ENCODE peak calls at places on chromosomes 16 and 17, in seven cellular contexts. I is stimulated activated naive B cell treated with anti-CD40 and anti-IgM and Interleukin-4, amounts not matched to agents 10 μg/mL and 1 μg/mL and 100 μg/mL, for 72 hours; F is EL; P is fibroblast of pulmonary artery; A is COR-L47; U is effector CD4-positive, alpha-beta T cell; M is NCI-H2171. O is an unnamed sample.

GRCh38 chr16:9929313-9929712 is 252.9 kb downstream of the GRIN2A start:
- DNase-seq in I (no peak), F (no peak), P (no peak), A (no peak), U (no peak), M (no peak), O (no peak)

GRCh38 chr17:70144260-70144846 is 25.0 kb upstream of the KCNJ2 start:
- DNase-seq in I (no peak), F (peak; percentile 39), P (peak; percentile 65), A (no peak), U (no peak), M (peak; percentile 9), O (no peak)

GRCh38 chr17:8016632-8017424 is 14.4 kb downstream of the GUCY2D start:
- DNase-seq in I (no peak), F (peak; percentile 55), P (peak; percentile 56), A (no peak), U (peak; percentile 22), M (no peak), O (no peak)

GRCh38 chr17:31597646-31598387 is 206.3 kb downstream of the RAB11FIP4 start:
- DNase-seq in I (no peak), F (no peak), P (no peak), A (no peak), U (no peak), M (no peak), O (no peak)

GRCh38 chr16:27470567-27471431 is 68.8 kb downstream of the IL21R start:
- DNase-seq in I (no peak), F (peak; percentile 82), P (peak; percentile 69), A (no peak), U (no peak), M (no peak), O (no peak)

GRCh38 chr17:1673041-1673790 is 11.5 kb downstream of the PRPF8 start:
- DNase-seq in I (no peak), F (no peak), P (no peak), A (no peak), U (peak; percentile 14), M (no peak), O (no peak)

GRCh38 chr16:75244844-75245758 is 6.3 kb downstream of the BCAR1 start:
- DNase-seq in I (no peak), F (peak; percentile 99), P (peak; percentile 98), A (no peak), U (no peak), M (no peak), O (no peak)

GRCh38 chr16:85167589-85168537 is 55.6 kb upstream of the CIBAR2 start:
- DNase-seq in I (no peak), F (no peak), P (no peak), A (no peak), U (no peak), M (no peak), O (no peak)

GRCh38 chr17:4389079-4389478 is 22.6 kb upstream of the UBE2G1 start:
- DNase-seq in I (no peak), F (no peak), P (no peak), A (no peak), U (no peak), M (no peak), O (no peak)

GRCh38 chr17:28469376-28469775 is 4.1 kb upstream of the SLC13A2 start:
- DNase-seq in I (no peak), F (no peak), P (no peak), A (no peak), U (no peak), M (no peak), O (no peak)

GRCh38 chr17:9371019-9371418 is 204.6 kb downstream of the STX8 start:
- DNase-seq in I (no peak), F (peak; percentile 77), P (peak; percentile 89), A (peak; percentile 63), U (no peak), M (no peak), O (peak; percentile 35)

GRCh38 chr16:89268987-89269735 is 51.7 kb downstream of the ZNF778 start:
- DNase-seq in I (no peak), F (peak; percentile 61), P (peak; percentile 69), A (no peak), U (no peak), M (no peak), O (no peak)

GRCh38 chr17:36592316-36592710 is 634 bp downstream of the DHRS11 start:
- DNase-seq in I (no peak), F (peak; percentile 60), P (no peak), A (no peak), U (no peak), M (no peak), O (no peak)

GRCh38 chr17:1829189-1829578 is 518 bp downstream of the SMYD4 start:
- DNase-seq in I (no peak), F (peak; percentile 19), P (peak; percentile 14), A (no peak), U (no peak), M (peak; percentile 46), O (no peak)

GRCh38 chr16:81158964-81159363 is 62.8 kb upstream of the GCSH start:
- DNase-seq in I (no peak), F (no peak), P (no peak), A (no peak), U (no peak), M (no peak), O (no peak)

GRCh38 chr17:39099686-39100293 is 51.6 kb downstream of the PLXDC1 start:
- DNase-seq in I (no peak), F (no peak), P (peak; percentile 89), A (no peak), U (no peak), M (peak; percentile 90), O (no peak)

GRCh38 chr17:57881783-57882291 is 32.0 kb upstream of the MRPS23 start:
- DNase-seq in I (no peak), F (no peak), P (no peak), A (no peak), U (no peak), M (no peak), O (no peak)

GRCh38 chr17:47987240-47987835 is 16.4 kb downstream of the CDK5RAP3 start:
- DNase-seq in I (no peak), F (peak; percentile 22), P (no peak), A (no peak), U (no peak), M (no peak), O (no peak)

O was measured in keratinocyte.